ENCODE peak calls at places on chromosome 22, in ten cellular contexts. One of them, this sample, is unnamed.

GRCh38 chr22:28977481-28977971 is 84.1 kb downstream of the C22orf31 start:
- DNase-seq in spleen: no peak
- DNase-seq in HFFc6: no peak
- DNase-seq in stomach: peak
- DNase-seq in body of pancreas: peak
- DNase-seq in heart right ventricle: no peak
- DNase-seq in adrenal gland: no peak
- DNase-seq in chondrocyte: no peak
- DNase-seq in vagina: no peak
- DNase-seq in neural crest cell: no peak
- DNase-seq in this sample: no peak

GRCh38 chr22:48855013-48855412 is 972.7 kb downstream of the BRD1 start:
- DNase-seq in stomach: no peak
- DNase-seq in heart right ventricle: no peak
- DNase-seq in body of pancreas: no peak
- DNase-seq in adrenal gland: no peak
- DNase-seq in spleen: no peak
- DNase-seq in chondrocyte: no peak
- DNase-seq in vagina: no peak
- DNase-seq in HFFc6: no peak
- DNase-seq in neural crest cell: no peak
- DNase-seq in this sample: no peak

GRCh38 chr22:50008151-50009040 is 4.2 kb downstream of the IL17REL start:
- DNase-seq in heart right ventricle: no peak
- DNase-seq in stomach: no peak
- DNase-seq in HFFc6: no peak
- DNase-seq in neural crest cell: no peak
- DNase-seq in spleen: no peak
- DNase-seq in adrenal gland: no peak
- DNase-seq in chondrocyte: peak
- DNase-seq in body of pancreas: no peak
- DNase-seq in vagina: no peak
- DNase-seq in this sample: peak

GRCh38 chr22:20583471-20583922 is 76.1 kb downstream of the MED15 start:
- DNase-seq in body of pancreas: peak
- DNase-seq in heart right ventricle: peak
- DNase-seq in HFFc6: no peak
- DNase-seq in stomach: no peak
- DNase-seq in vagina: no peak
- DNase-seq in spleen: peak
- DNase-seq in neural crest cell: no peak
- DNase-seq in chondrocyte: no peak
- DNase-seq in adrenal gland: peak
- DNase-seq in this sample: no peak

GRCh38 chr22:20424937-20425587 is 12.6 kb downstream of the SCARF2 start:
- DNase-seq in HFFc6: no peak
- DNase-seq in chondrocyte: peak
- DNase-seq in adrenal gland: no peak
- DNase-seq in body of pancreas: no peak
- DNase-seq in neural crest cell: no peak
- DNase-seq in vagina: no peak
- DNase-seq in spleen: peak
- DNase-seq in heart right ventricle: no peak
- DNase-seq in stomach: no peak
- DNase-seq in this sample: no peak

GRCh38 chr22:48581206-48581766 is 1246.4 kb downstream of the BRD1 start:
- DNase-seq in HFFc6: no peak
- DNase-seq in neural crest cell: no peak
- DNase-seq in spleen: no peak
- DNase-seq in adrenal gland: no peak
- DNase-seq in vagina: no peak
- DNase-seq in stomach: no peak
- DNase-seq in heart right ventricle: no peak
- DNase-seq in body of pancreas: no peak
- DNase-seq in chondrocyte: peak
- DNase-seq in this sample: no peak

GRCh38 chr22:39738746-39739145 is 154.8 kb downstream of the ENTHD1 start:
- DNase-seq in body of pancreas: no peak
- DNase-seq in neural crest cell: no peak
- DNase-seq in HFFc6: peak
- DNase-seq in vagina: no peak
- DNase-seq in heart right ventricle: no peak
- DNase-seq in spleen: no peak
- DNase-seq in adrenal gland: no peak
- DNase-seq in chondrocyte: no peak
- DNase-seq in stomach: no peak
- DNase-seq in this sample: no peak

GRCh38 chr22:34068011-34068410 is 147.7 kb upstream of the LARGE1 start:
- DNase-seq in HFFc6: no peak
- DNase-seq in stomach: no peak
- DNase-seq in vagina: no peak
- DNase-seq in chondrocyte: no peak
- DNase-seq in adrenal gland: no peak
- DNase-seq in heart right ventricle: no peak
- DNase-seq in body of pancreas: no peak
- DNase-seq in neural crest cell: no peak
- DNase-seq in spleen: no peak
- DNase-seq in this sample: no peak

GRCh38 chr22:17712441-17712840 is 61.8 kb downstream of the BID start:
- DNase-seq in vagina: no peak
- DNase-seq in heart right ventricle: no peak
- DNase-seq in adrenal gland: no peak
- DNase-seq in HFFc6: peak
- DNase-seq in stomach: no peak
- DNase-seq in chondrocyte: no peak
- DNase-seq in spleen: no peak
- DNase-seq in body of pancreas: no peak
- DNase-seq in neural crest cell: no peak
- DNase-seq in this sample: no peak

GRCh38 chr22:27720860-27721259 is 80.7 kb downstream of the MN1 start:
- DNase-seq in heart right ventricle: no peak
- DNase-seq in neural crest cell: no peak
- DNase-seq in HFFc6: no peak
- DNase-seq in vagina: no peak
- DNase-seq in stomach: no peak
- DNase-seq in adrenal gland: no peak
- DNase-seq in spleen: peak
- DNase-seq in chondrocyte: no peak
- DNase-seq in body of pancreas: no peak
- DNase-seq in this sample: no peak

DNA sequence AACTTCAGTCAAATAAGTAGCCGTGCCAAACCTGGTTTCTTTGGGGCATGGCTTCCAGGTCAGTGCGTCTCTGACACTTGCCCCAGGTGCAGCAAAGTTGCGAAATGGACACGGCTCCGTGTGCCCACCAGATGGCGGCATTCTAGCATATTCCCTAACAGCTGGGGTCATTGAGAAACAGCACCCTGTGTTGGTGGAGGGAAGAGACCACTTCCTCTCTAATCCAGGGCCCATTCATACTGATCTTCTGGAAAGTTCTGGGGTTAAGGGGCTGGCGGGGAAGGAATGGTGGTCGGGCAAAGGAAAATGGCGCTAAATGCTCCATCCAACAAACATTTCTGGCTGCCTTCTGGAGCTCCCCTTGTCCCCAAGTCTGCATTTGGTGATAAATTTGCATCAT is 141.2 kb upstream of the TIMP3 start:
- DNase-seq in HFFc6: peak
- DNase-seq in spleen: no peak
- DNase-seq in adrenal gland: peak
- DNase-seq in heart right ventricle: peak
- DNase-seq in chondrocyte: no peak
- DNase-seq in neural crest cell: peak
- DNase-seq in body of pancreas: peak
- DNase-seq in stomach: peak
- DNase-seq in vagina: no peak
- DNase-seq in this sample: peak
- TF ChIP-seq CTCF in HFFc6: peak
- TF ChIP-seq CTCF in spleen: peak
- TF ChIP-seq CTCF in adrenal gland: peak
- TF ChIP-seq CTCF in heart right ventricle: peak
- TF ChIP-seq CTCF in chondrocyte: peak
- TF ChIP-seq CTCF in neural crest cell: peak
- TF ChIP-seq CTCF in body of pancreas: peak
- TF ChIP-seq CTCF in stomach: no peak
- TF ChIP-seq CTCF in vagina: peak
- TF ChIP-seq CTCF in this sample: peak

GRCh38 chr22:45317551-45318167 is 7.9 kb downstream of the FAM118A start:
- DNase-seq in neural crest cell: no peak
- DNase-seq in vagina: no peak
- DNase-seq in body of pancreas: no peak
- DNase-seq in chondrocyte: no peak
- DNase-seq in heart right ventricle: peak
- DNase-seq in spleen: no peak
- DNase-seq in HFFc6: peak
- DNase-seq in stomach: peak
- DNase-seq in adrenal gland: peak
- DNase-seq in this sample: peak
- TF ChIP-seq CTCF in neural crest cell: peak
- TF ChIP-seq CTCF in vagina: no peak
- TF ChIP-seq CTCF in body of pancreas: no peak
- TF ChIP-seq CTCF in chondrocyte: peak
- TF ChIP-seq CTCF in heart right ventricle: peak
- TF ChIP-seq CTCF in spleen: peak
- TF ChIP-seq CTCF in HFFc6: peak
- TF ChIP-seq CTCF in stomach: no peak
- TF ChIP-seq CTCF in adrenal gland: peak
- TF ChIP-seq CTCF in this sample: peak

GRCh38 chr22:43592470-43592869 is 180.7 kb downstream of the MPPED1 start:
- DNase-seq in heart right ventricle: no peak
- DNase-seq in HFFc6: no peak
- DNase-seq in chondrocyte: no peak
- DNase-seq in adrenal gland: no peak
- DNase-seq in stomach: no peak
- DNase-seq in spleen: no peak
- DNase-seq in vagina: no peak
- DNase-seq in body of pancreas: no peak
- DNase-seq in neural crest cell: peak
- DNase-seq in this sample: no peak
- TF ChIP-seq CTCF in heart right ventricle: no peak
- TF ChIP-seq CTCF in HFFc6: peak
- TF ChIP-seq CTCF in chondrocyte: no peak
- TF ChIP-seq CTCF in adrenal gland: no peak
- TF ChIP-seq CTCF in stomach: no peak
- TF ChIP-seq CTCF in spleen: no peak
- TF ChIP-seq CTCF in vagina: no peak
- TF ChIP-seq CTCF in body of pancreas: no peak
- TF ChIP-seq CTCF in neural crest cell: peak
- TF ChIP-seq CTCF in this sample: no peak

GRCh38 chr22:46568102-46568809 is 30.8 kb upstream of the CELSR1 start:
- DNase-seq in vagina: no peak
- DNase-seq in spleen: peak
- DNase-seq in body of pancreas: no peak
- DNase-seq in heart right ventricle: no peak
- DNase-seq in stomach: no peak
- DNase-seq in HFFc6: no peak
- DNase-seq in adrenal gland: no peak
- DNase-seq in chondrocyte: peak
- DNase-seq in neural crest cell: no peak
- DNase-seq in this sample: no peak
- TF ChIP-seq CTCF in vagina: no peak
- TF ChIP-seq CTCF in spleen: no peak
- TF ChIP-seq CTCF in body of pancreas: no peak
- TF ChIP-seq CTCF in heart right ventricle: no peak
- TF ChIP-seq CTCF in stomach: no peak
- TF ChIP-seq CTCF in HFFc6: peak
- TF ChIP-seq CTCF in adrenal gland: no peak
- TF ChIP-seq CTCF in chondrocyte: peak
- TF ChIP-seq CTCF in neural crest cell: peak
- TF ChIP-seq CTCF in this sample: no peak

GRCh38 chr22:37169947-37170688 is 17.9 kb downstream of the C1QTNF6 start:
- DNase-seq in adrenal gland: peak
- DNase-seq in heart right ventricle: no peak
- DNase-seq in HFFc6: no peak
- DNase-seq in neural crest cell: no peak
- DNase-seq in spleen: peak
- DNase-seq in vagina: no peak
- DNase-seq in chondrocyte: peak
- DNase-seq in body of pancreas: peak
- DNase-seq in stomach: no peak
- DNase-seq in this sample: no peak
- TF ChIP-seq CTCF in adrenal gland: no peak
- TF ChIP-seq CTCF in heart right ventricle: no peak
- TF ChIP-seq CTCF in HFFc6: peak
- TF ChIP-seq CTCF in neural crest cell: no peak
- TF ChIP-seq CTCF in spleen: no peak
- TF ChIP-seq CTCF in vagina: no peak
- TF ChIP-seq CTCF in chondrocyte: no peak
- TF ChIP-seq CTCF in body of pancreas: no peak
- TF ChIP-seq CTCF in stomach: no peak
- TF ChIP-seq CTCF in this sample: no peak

DNA sequence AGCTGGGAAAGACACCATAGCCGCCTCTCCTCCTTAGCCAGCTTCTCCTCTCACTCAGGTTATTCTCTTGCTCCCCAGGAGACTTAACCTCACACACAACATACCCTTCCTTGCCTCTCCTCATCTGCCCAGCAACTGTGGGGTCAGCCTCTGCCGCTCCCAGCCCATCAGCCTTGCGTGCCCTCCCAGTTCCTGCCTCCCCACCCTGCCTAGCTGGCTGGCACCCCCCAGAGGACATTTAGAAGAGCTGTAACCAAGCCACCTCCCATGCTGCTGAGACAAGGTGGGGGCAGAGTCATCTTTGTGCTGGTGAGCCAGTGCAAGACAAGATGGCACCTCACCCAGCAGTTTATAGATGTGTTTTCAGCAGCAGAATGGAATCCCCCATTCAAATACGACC is 38.2 kb downstream of the TOM1 start:
- DNase-seq in chondrocyte: no peak
- DNase-seq in spleen: no peak
- DNase-seq in HFFc6: no peak
- DNase-seq in heart right ventricle: no peak
- DNase-seq in adrenal gland: no peak
- DNase-seq in neural crest cell: no peak
- DNase-seq in vagina: no peak
- DNase-seq in stomach: no peak
- DNase-seq in body of pancreas: no peak
- DNase-seq in this sample: no peak
- TF ChIP-seq CTCF in chondrocyte: no peak
- TF ChIP-seq CTCF in spleen: peak
- TF ChIP-seq CTCF in HFFc6: peak
- TF ChIP-seq CTCF in heart right ventricle: no peak
- TF ChIP-seq CTCF in adrenal gland: no peak
- TF ChIP-seq CTCF in neural crest cell: no peak
- TF ChIP-seq CTCF in vagina: no peak
- TF ChIP-seq CTCF in stomach: no peak
- TF ChIP-seq CTCF in body of pancreas: no peak
- TF ChIP-seq CTCF in this sample: no peak

DNA sequence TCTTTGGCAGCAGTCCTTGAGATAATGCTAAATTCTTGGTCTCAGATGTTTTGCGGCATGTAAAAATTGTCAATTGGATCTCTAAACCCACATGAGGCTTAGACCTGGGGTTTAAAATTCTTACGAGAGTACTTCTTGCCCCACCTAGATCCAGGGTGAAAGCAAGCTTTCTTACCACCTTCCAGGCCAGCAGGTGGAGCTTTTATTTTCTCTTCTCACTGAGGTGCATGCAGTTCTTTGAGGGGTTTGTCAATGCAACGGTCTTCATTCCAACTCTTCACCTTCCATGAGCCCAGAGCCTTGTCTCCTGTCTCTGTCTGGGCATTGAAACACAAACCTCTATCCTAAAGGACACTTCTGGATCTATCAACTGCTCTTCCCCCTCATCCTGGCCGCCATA is 154.1 kb downstream of the MYO18B start:
- DNase-seq in body of pancreas: no peak
- DNase-seq in heart right ventricle: no peak
- DNase-seq in chondrocyte: no peak
- DNase-seq in adrenal gland: no peak
- DNase-seq in neural crest cell: no peak
- DNase-seq in spleen: no peak
- DNase-seq in HFFc6: no peak
- DNase-seq in stomach: no peak
- DNase-seq in vagina: peak
- DNase-seq in this sample: no peak
- TF ChIP-seq CTCF in body of pancreas: no peak
- TF ChIP-seq CTCF in heart right ventricle: no peak
- TF ChIP-seq CTCF in chondrocyte: no peak
- TF ChIP-seq CTCF in adrenal gland: no peak
- TF ChIP-seq CTCF in neural crest cell: no peak
- TF ChIP-seq CTCF in spleen: no peak
- TF ChIP-seq CTCF in HFFc6: no peak
- TF ChIP-seq CTCF in stomach: no peak
- TF ChIP-seq CTCF in vagina: no peak
- TF ChIP-seq CTCF in this sample: no peak